ENCODE peak calls at places on chromosomes 1 and 21, in five cellular contexts. Y, G, N, A and L are unnamed samples.

GRCh38 chr1:245298781-245299180 is 144.0 kb downstream of the KIF26B start:
- DNase-seq in G (no peak), A (peak; percentile 19), Y (peak; percentile 93), N (peak; percentile 80), L (peak; percentile 41)

GRCh38 chr1:9843576-9843945 is 19.8 kb upstream of the CLSTN1 start:
- DNase-seq in Y (no peak), N (no peak), A (peak; percentile 70), G (no peak), L (no peak)

GRCh38 chr21:44509539-44509938 is 30.5 kb downstream of the KRTAP10-1 start:
- DNase-seq in Y (peak; percentile 7), N (no peak), G (no peak), A (no peak), L (no peak)

GRCh38 chr1:178928985-178929384 is 58.1 kb upstream of the ANGPTL1 start:
- DNase-seq in Y (no peak), G (no peak), N (no peak), A (no peak), L (no peak)

GRCh38 chr21:35191128-35191527 is 142.0 kb upstream of the RUNX1 start:
- DNase-seq in A (no peak), N (no peak), Y (no peak), G (no peak), L (no peak)

GRCh38 chr1:160777486-160778089 is 18.4 kb upstream of the LY9 start:
- DNase-seq in Y (no peak), G (no peak), N (no peak), A (peak; percentile 56), L (no peak)

GRCh38 chr1:42982641-42983040 is 24.0 kb upstream of the SLC2A1 start:
- DNase-seq in Y (no peak), G (no peak), N (no peak), A (no peak), L (no peak)

GRCh38 chr1:156152628-156153027 is 757 bp upstream of the SEMA4A start:
- DNase-seq in N (no peak), A (no peak), Y (peak; percentile 31), G (no peak), L (no peak)

GRCh38 chr1:243341074-243341473 is 85.2 kb downstream of the SDCCAG8 start:
- DNase-seq in G (no peak), N (no peak), Y (no peak), A (no peak), L (no peak)

GRCh38 chr1:39842030-39842678 is 41.1 kb downstream of the TRIT1 start:
- DNase-seq in G (no peak), N (no peak), A (no peak), Y (no peak), L (no peak)

GRCh38 chr1:113396585-113396984 is 6.3 kb downstream of the MAGI3 start:
- DNase-seq in G (peak; percentile 42), Y (peak; percentile 72), A (peak; percentile 89), N (peak; percentile 84), L (peak; percentile 4)

GRCh38 chr1:243575070-243575469 is 275.0 kb downstream of the AKT3 start:
- DNase-seq in Y (no peak), G (no peak), N (peak; percentile 9), A (no peak), L (no peak)

GRCh38 chr1:91651671-91652071 is 151.0 kb downstream of the CDC7 start:
- DNase-seq in G (no peak), A (no peak), Y (peak; percentile 37), N (peak; percentile 41), L (peak; percentile 8)

GRCh38 chr1:181318858-181319235 is 164.5 kb upstream of the CACNA1E start:
- DNase-seq in Y (no peak), G (no peak), N (no peak), A (peak; percentile 81), L (no peak)

GRCh38 chr1:1199141-1199960 is 7.0 kb downstream of the TNFRSF18 start:
- DNase-seq in N (no peak), G (no peak), Y (no peak), A (no peak), L (no peak)

GRCh38 chr1:31224102-31224501 is 15.6 kb downstream of the NKAIN1 start:
- DNase-seq in A (no peak), Y (no peak), G (no peak), N (no peak), L (no peak)

GRCh38 chr1:167472729-167473529 is 45.4 kb downstream of the CD247 start:
- DNase-seq in Y (no peak), N (no peak), A (no peak), G (no peak), L (no peak)

GRCh38 chr1:152442291-152442690 is 28.2 kb upstream of the CRNN start:
- DNase-seq in G (no peak), A (no peak), Y (no peak), N (no peak), L (no peak)

GRCh38 chr1:47621483-47621882 is 183.6 kb downstream of the FOXD2 start:
- DNase-seq in A (no peak), N (no peak), Y (no peak), G (no peak), L (no peak)

GRCh38 chr1:17405898-17406759 is 33.3 kb downstream of the RCC2 start:
- DNase-seq in N (peak; percentile 23), Y (peak; percentile 56), G (no peak), A (peak; percentile 45), L (no peak)

GRCh38 chr1:193242000-193242399 is 55.6 kb upstream of the B3GALT2 start:
- DNase-seq in G (no peak), A (no peak), N (no peak), Y (no peak), L (no peak)

GRCh38 chr1:34013958-34014737 is 150.3 kb downstream of the HMGB4 start:
- DNase-seq in G (no peak), N (no peak), A (no peak), Y (peak; percentile 8), L (no peak)
- TF ChIP-seq CTCF in G (peak; percentile 69), N (peak; percentile 15), A (no peak), Y (peak; percentile 56), L (peak; percentile 71)

GRCh38 chr1:22658385-22659163 is 5.5 kb downstream of the C1QB start:
- DNase-seq in A (no peak), G (no peak), Y (no peak), N (no peak), L (no peak)
- TF ChIP-seq CTCF in A (no peak), G (no peak), Y (no peak), N (peak; percentile 9), L (peak; percentile 3)

DNA sequence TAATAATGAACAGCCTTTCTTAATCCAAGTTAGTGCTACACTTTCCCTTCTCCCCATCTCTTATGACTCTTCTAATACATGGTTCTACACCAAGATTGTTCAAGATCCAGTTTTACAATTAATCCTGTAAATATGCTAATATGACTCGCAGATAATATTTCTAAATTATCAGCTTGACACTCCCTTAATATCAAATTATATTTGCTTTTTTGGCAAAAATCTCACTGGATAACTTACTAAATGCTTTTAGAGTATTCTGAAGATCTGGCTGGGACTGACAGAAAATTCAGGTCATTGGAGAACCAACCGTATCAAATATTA is 24.4 kb upstream of the CR1L start:
- DNase-seq in Y (no peak), N (no peak), A (no peak), G (no peak), L (no peak)
- TF ChIP-seq CTCF in Y (no peak), N (no peak), A (no peak), G (no peak), L (no peak)

DNA sequence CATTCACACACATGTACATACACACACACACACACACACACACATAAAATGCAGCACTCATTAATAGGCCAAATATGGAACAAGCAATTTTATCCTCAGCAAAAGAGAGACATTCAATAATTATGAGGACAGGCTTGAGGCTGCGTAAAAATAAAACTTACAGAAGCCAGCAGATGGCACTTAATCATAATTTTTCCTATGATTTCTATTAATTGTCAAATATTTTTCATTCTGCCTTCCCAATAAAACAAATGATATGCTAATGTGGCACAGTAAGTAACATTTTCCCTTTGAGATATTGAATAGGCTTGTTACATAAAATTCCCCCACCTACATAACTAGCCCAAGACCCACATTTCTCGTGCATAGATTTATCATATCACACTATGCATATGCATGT is 55.4 kb upstream of the PTGFRN start:
- DNase-seq in N (no peak), G (no peak), Y (no peak), A (no peak), L (no peak)
- TF ChIP-seq CTCF in N (no peak), G (no peak), Y (no peak), A (no peak), L (no peak)

GRCh38 chr1:226809785-226810571 is 60.4 kb upstream of the PSEN2 start:
- DNase-seq in Y (peak; percentile 83), G (peak; percentile 29), N (peak; percentile 84), A (no peak), L (peak; percentile 83)

GRCh38 chr1:226804907-226805759 is 65.3 kb upstream of the PSEN2 start:
- DNase-seq in G (no peak), Y (no peak), A (no peak), N (no peak), L (no peak)

GRCh38 chr1:226810681-226811080 is 59.7 kb upstream of the PSEN2 start:
- DNase-seq in Y (no peak), A (no peak), G (no peak), N (no peak), L (no peak)

GRCh38 chr1:226808501-226808900 is 61.9 kb upstream of the PSEN2 start:
- DNase-seq in G (no peak), Y (no peak), A (no peak), N (no peak), L (no peak)

GRCh38 chr1:226806988-226807387 is 63.4 kb upstream of the PSEN2 start:
- DNase-seq in A (peak; percentile 80), Y (no peak), N (no peak), G (no peak), L (no peak)
- TF ChIP-seq CTCF in A (no peak), Y (no peak), N (no peak), G (no peak), L (no peak)

GRCh38 chr1:52346653-52347052 is 19.4 kb downstream of the CC2D1B start:
- DNase-seq in G (no peak), Y (no peak), A (no peak), N (no peak), L (no peak)

GRCh38 chr1:52345252-52345651 is 20.8 kb downstream of the CC2D1B start:
- DNase-seq in A (no peak), G (no peak), Y (no peak), N (no peak), L (no peak)

GRCh38 chr1:52352690-52353089 is 13.3 kb downstream of the CC2D1B start:
- DNase-seq in Y (no peak), G (no peak), N (no peak), A (no peak), L (no peak)

GRCh38 chr1:52343982-52344381 is 22.0 kb downstream of the CC2D1B start:
- DNase-seq in A (no peak), N (no peak), Y (no peak), G (no peak), L (no peak)

DNA sequence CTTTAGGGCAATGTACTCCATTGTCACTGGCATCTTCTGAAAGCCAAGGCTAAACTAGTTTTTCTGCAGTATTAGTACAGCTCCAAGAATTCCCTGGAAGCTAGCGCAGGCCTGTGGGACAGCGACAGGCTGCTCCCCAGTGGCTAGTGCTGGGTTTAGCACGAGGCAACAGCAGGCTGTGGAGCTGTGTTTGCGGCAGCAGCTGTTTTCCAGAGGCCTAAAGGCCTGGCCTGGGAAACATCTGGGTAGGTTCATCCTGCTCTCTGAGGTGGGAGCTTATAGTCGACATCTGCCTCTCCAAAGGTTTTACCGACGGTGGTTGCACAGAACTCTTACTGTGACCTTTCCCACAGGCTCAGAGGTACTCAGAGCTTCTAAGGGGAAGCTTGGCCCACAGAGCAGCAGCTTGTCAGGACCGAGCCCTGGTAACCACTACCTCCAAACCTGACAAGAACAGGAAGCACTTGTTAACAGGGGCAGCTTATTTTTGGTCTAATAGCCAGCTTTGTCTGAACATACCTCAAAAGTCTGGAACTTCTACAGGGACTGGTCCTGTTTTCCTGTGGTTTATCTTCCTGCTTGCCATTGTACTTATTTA is 17.2 kb downstream of the CC2D1B start:
- DNase-seq in G (no peak), N (no peak), Y (peak; percentile 40), A (no peak), L (no peak)
- TF ChIP-seq CTCF in G (peak; percentile 57), N (peak; percentile 27), Y (peak; percentile 42), A (no peak), L (peak; percentile 61)